ENCODE peak calls at places on chromosomes 11 and 22, in seven cellular contexts. X is endothelial cell of umbilical vein, R is GM12892, W is K562, E is esophagus muscularis mucosa, Q is breast epithelium, D is stomach. C is an unnamed sample.

GRCh38 chr11:75233688-75234295 is 6.8 kb upstream of the TPBGL start:
- DNase-seq in X (peak; percentile 50), R (no peak), W (peak; percentile 58), E (no peak), Q (no peak), D (peak; percentile 24), C (peak; percentile 20)

GRCh38 chr11:124801014-124801413 is 808 bp upstream of the MSANTD2 start:
- DNase-seq in X (peak; percentile 63), R (no peak), W (no peak), E (no peak), Q (no peak), D (no peak), C (no peak)

GRCh38 chr11:126101241-126101929 is 38.7 kb upstream of the CDON start:
- DNase-seq in X (no peak), R (no peak), W (no peak), E (no peak), Q (no peak), D (no peak), C (no peak)

GRCh38 chr11:4804280-4804679 is at the start of gene OR52R1:
- DNase-seq in X (no peak), R (no peak), W (no peak), E (no peak), Q (no peak), D (no peak), C (no peak)

GRCh38 chr22:46417769-46418168 is 82.3 kb downstream of the TRMU start:
- DNase-seq in X (no peak), R (no peak), W (no peak), E (no peak), Q (no peak), D (no peak), C (no peak)

GRCh38 chr22:21734540-21735197 is 925 bp downstream of the YPEL1 start:
- DNase-seq in X (peak; percentile 32), R (no peak), W (peak; percentile 54), E (no peak), Q (no peak), D (no peak), C (no peak)

GRCh38 chr11:2140411-2141400 is 1.5 kb upstream of the IGF2 start:
- DNase-seq in X (no peak), R (no peak), W (no peak), E (no peak), Q (no peak), D (no peak), C (no peak)

GRCh38 chr11:128854801-128855200 is 12.3 kb downstream of the KCNJ1 start:
- DNase-seq in X (no peak), R (no peak), W (no peak), E (no peak), Q (no peak), D (no peak), C (no peak)

GRCh38 chr11:7595016-7595869 is 78.1 kb downstream of the CYB5R2 start:
- DNase-seq in X (no peak), R (no peak), W (no peak), E (no peak), Q (no peak), D (no peak), C (no peak)

GRCh38 chr11:23502821-23503220 is 642.5 kb upstream of the CCDC179 start:
- DNase-seq in X (no peak), R (no peak), W (no peak), E (no peak), Q (no peak), D (no peak), C (no peak)

GRCh38 chr11:32918427-32918826 is 25.8 kb downstream of the QSER1 start:
- DNase-seq in X (no peak), R (no peak), W (no peak), E (no peak), Q (no peak), D (no peak), C (no peak)

GRCh38 chr11:118572914-118573550 is 823 bp downstream of the ARCN1 start:
- DNase-seq in X (peak; percentile 79), R (no peak), W (peak; percentile 79), E (peak; percentile 88), Q (no peak), D (no peak), C (no peak)

GRCh38 chr11:100808904-100809491 is 121.9 kb downstream of the ARHGAP42 start:
- DNase-seq in X (peak; percentile 59), R (no peak), W (peak; percentile 34), E (no peak), Q (no peak), D (no peak), C (no peak)

GRCh38 chr22:41417622-41418390 is 28.8 kb downstream of the TOB2 start:
- DNase-seq in X (peak; percentile 24), R (no peak), W (no peak), E (no peak), Q (peak; percentile 96), D (peak; percentile 99), C (peak; percentile 91)

GRCh38 chr22:26565889-26566288 is 24.0 kb downstream of the TPST2 start:
- DNase-seq in X (no peak), R (no peak), W (no peak), E (no peak), Q (no peak), D (no peak), C (no peak)

GRCh38 chr22:43782448-43782847 is 29.7 kb downstream of the EFCAB6 start:
- DNase-seq in X (no peak), R (no peak), W (no peak), E (no peak), Q (no peak), D (no peak), C (no peak)

GRCh38 chr11:99069831-99070444 is 49.2 kb downstream of the CNTN5 start:
- DNase-seq in X (no peak), R (no peak), W (no peak), E (no peak), Q (peak; percentile 19), D (no peak), C (no peak)

GRCh38 chr11:96033054-96033453 is 109.1 kb upstream of the MTMR2 start:
- DNase-seq in X (no peak), R (no peak), W (no peak), E (no peak), Q (no peak), D (no peak), C (no peak)

GRCh38 chr11:72575533-72576170 is 98.6 kb downstream of the PDE2A start:
- DNase-seq in X (no peak), R (peak; percentile 4), W (no peak), E (no peak), Q (no peak), D (no peak), C (peak; percentile 57)

GRCh38 chr22:24398409-24398808 is 29.0 kb upstream of the ADORA2A start:
- DNase-seq in X (no peak), R (no peak), W (no peak), E (no peak), Q (no peak), D (no peak), C (no peak)

GRCh38 chr22:22167791-22168189 is 76.8 kb upstream of the VPREB1 start:
- DNase-seq in X (no peak), R (no peak), W (no peak), E (peak; percentile 57), Q (no peak), D (no peak), C (no peak)

GRCh38 chr11:6545917-6546605 is 49.0 kb downstream of the DNHD1 start:
- DNase-seq in X (no peak), R (no peak), W (no peak), E (peak; percentile 60), Q (no peak), D (no peak), C (no peak)

GRCh38 chr11:110525883-110526282 is 96.1 kb downstream of the FDX1 start:
- DNase-seq in X (no peak), R (no peak), W (no peak), E (peak; percentile 77), Q (peak; percentile 83), D (no peak), C (no peak)

GRCh38 chr11:69981119-69981770 is 96.9 kb upstream of the ANO1 start:
- DNase-seq in X (no peak), R (no peak), W (peak; percentile 94), E (no peak), Q (no peak), D (no peak), C (no peak)

GRCh38 chr22:21711851-21712250 is 23.7 kb downstream of the YPEL1 start:
- DNase-seq in X (no peak), R (no peak), W (no peak), E (no peak), Q (no peak), D (no peak), C (no peak)

GRCh38 chr22:42994276-42994916 is 20.6 kb downstream of the PACSIN2 start:
- DNase-seq in X (no peak), R (no peak), W (no peak), E (no peak), Q (no peak), D (peak; percentile 28), C (peak; percentile 67)

GRCh38 chr11:64207247-64208085 is 945 bp downstream of the FERMT3 start:
- DNase-seq in X (peak; percentile 76), R (peak; percentile 97), W (peak; percentile 89), E (no peak), Q (no peak), D (peak; percentile 55), C (peak; percentile 81)
- TF ChIP-seq POLR2AphosphoS5 in X (peak; percentile 74), R (peak; percentile 93), W (peak; percentile 79), E (peak; percentile 50), Q (peak; percentile 33), D (no peak), C (no peak)

DNA sequence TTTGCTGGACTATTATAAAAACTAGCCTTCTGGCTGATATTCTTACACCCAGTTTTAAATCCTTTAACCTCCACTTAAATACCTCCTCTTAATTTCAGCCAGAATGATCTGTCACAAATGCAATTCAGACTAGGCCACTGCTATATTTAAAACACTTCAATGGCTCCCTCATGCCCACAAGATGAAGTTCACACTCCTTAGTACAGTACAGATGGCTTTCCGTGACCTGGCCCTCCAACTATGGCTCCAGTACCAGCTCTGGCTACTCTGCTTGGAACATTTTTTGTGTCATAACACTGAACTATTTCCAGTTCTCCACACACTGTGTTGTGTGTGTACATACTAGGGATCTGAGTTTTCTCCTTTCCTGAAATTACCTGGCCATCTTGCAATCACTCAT is 353.4 kb downstream of the SOX6 start:
- DNase-seq in X (no peak), R (no peak), W (no peak), E (no peak), Q (no peak), D (no peak), C (no peak)
- TF ChIP-seq POLR2AphosphoS5 in X (no peak), R (no peak), W (no peak), E (no peak), Q (no peak), D (no peak), C (no peak)

GRCh38 chr11:119673389-119674336 is 55.3 kb downstream of the NECTIN1 start:
- DNase-seq in X (no peak), R (peak; percentile 69), W (no peak), E (no peak), Q (no peak), D (peak; percentile 30), C (no peak)
- TF ChIP-seq POLR2AphosphoS5 in X (no peak), R (peak; percentile 66), W (no peak), E (no peak), Q (no peak), D (no peak), C (no peak)

GRCh38 chr11:65615229-65615949 is at the start of gene PCNX3:
- DNase-seq in X (peak; percentile 100), R (peak; percentile 100), W (peak; percentile 97), E (peak; percentile 100), Q (peak; percentile 100), D (peak; percentile 100), C (peak; percentile 100)
- TF ChIP-seq POLR2AphosphoS5 in X (peak; percentile 63), R (no peak), W (peak; percentile 34), E (peak; percentile 88), Q (peak; percentile 57), D (peak; percentile 90), C (no peak)